ENCODE peak calls at places on chromosome 6, in five cellular contexts. P is GM13977; V is pons; A is adrenal gland; Q is stimulated activated CD8-positive, alpha-beta memory T cell treated with anti-CD3 and anti-CD28 coated beads, Interleukin-4, amount 100 ng/mL, for 24 hours. F is an unnamed sample.
A peak's percentile ranks its signal among the peaks of the same experiment; 100 is the strongest.

GRCh38 chr6:80280258-80281010 is 174.0 kb downstream of the BCKDHB start:
- DNase-seq in Q (no peak), A (no peak), V (no peak), P (no peak), F (no peak)

GRCh38 chr6:150767585-150768164 is 97.8 kb upstream of the MTHFD1L start:
- DNase-seq in P (no peak), Q (no peak), V (peak; percentile 55), A (no peak), F (no peak)

GRCh38 chr6:166707045-166707444 is 80.0 kb upstream of the RPS6KA2 start:
- DNase-seq in P (peak; percentile 50), Q (no peak), V (peak; percentile 72), A (peak; percentile 77), F (peak; percentile 42)

GRCh38 chr6:155765275-155766194 is 309.9 kb upstream of the NOX3 start:
- DNase-seq in P (no peak), V (no peak), A (no peak), Q (no peak), F (no peak)

GRCh38 chr6:32940656-32941411 is at the start of gene HLA-DMB:
- DNase-seq in P (peak; percentile 83), A (peak; percentile 83), V (peak; percentile 95), Q (no peak), F (peak; percentile 87)

GRCh38 chr6:24257282-24257681 is 100.6 kb downstream of the DCDC2 start:
- DNase-seq in Q (no peak), P (no peak), V (no peak), A (no peak), F (no peak)

GRCh38 chr6:47476794-47477496 is 644 bp upstream of the CD2AP start:
- DNase-seq in V (no peak), P (no peak), Q (no peak), A (peak; percentile 8), F (no peak)

GRCh38 chr6:5091210-5091609 is 6.1 kb downstream of the PPP1R3G start:
- DNase-seq in Q (no peak), V (no peak), A (no peak), P (peak; percentile 36), F (no peak)

GRCh38 chr6:9116026-9116425 is 680.7 kb upstream of the SLC35B3 start:
- DNase-seq in A (no peak), P (no peak), Q (no peak), V (no peak), F (no peak)

GRCh38 chr6:20542927-20543602 is 8.8 kb downstream of the CDKAL1 start:
- DNase-seq in A (no peak), P (peak; percentile 52), V (no peak), Q (no peak), F (no peak)

GRCh38 chr6:141165012-141165411 is 967.7 kb upstream of the GJE1 start:
- DNase-seq in P (no peak), A (no peak), V (no peak), Q (no peak), F (no peak)

GRCh38 chr6:26296556-26296856 is 68.5 kb upstream of the BTN3A2 start:
- DNase-seq in Q (no peak), A (no peak), P (no peak), V (no peak), F (no peak)

F was measured in cerebellar cortex.